ENCODE peak calls at places on chromosome 4, in four cellular contexts. One of them, this sample, is unnamed.

GRCh38 chr4:71449878-71450277 is 111.1 kb downstream of the SLC4A4 start:
- DNase-seq in K562: no peak
- DNase-seq in HEK293T: no peak
- DNase-seq in GM12878: no peak
- DNase-seq in this sample: no peak

GRCh38 chr4:183171484-183172267 is 72.6 kb downstream of the WWC2 start:
- DNase-seq in K562: no peak
- DNase-seq in HEK293T: no peak
- DNase-seq in GM12878: no peak
- DNase-seq in this sample: peak

GRCh38 chr4:140152760-140153418 is 1.1 kb downstream of the MAML3 start:
- DNase-seq in K562: peak
- DNase-seq in HEK293T: peak
- DNase-seq in GM12878: no peak
- DNase-seq in this sample: no peak

GRCh38 chr4:73816814-73817213 is 19.7 kb upstream of the CXCL6 start:
- DNase-seq in K562: no peak
- DNase-seq in HEK293T: no peak
- DNase-seq in GM12878: no peak
- DNase-seq in this sample: no peak

GRCh38 chr4:15920723-15921591 is 17.6 kb downstream of the FGFBP1 start:
- DNase-seq in K562: no peak
- DNase-seq in HEK293T: no peak
- DNase-seq in GM12878: no peak
- DNase-seq in this sample: no peak

GRCh38 chr4:96016615-96017299 is 176.9 kb downstream of the PDHA2 start:
- DNase-seq in K562: no peak
- DNase-seq in HEK293T: no peak
- DNase-seq in GM12878: no peak
- DNase-seq in this sample: no peak

GRCh38 chr4:37481547-37482129 is 204.5 kb downstream of the RELL1 start:
- DNase-seq in K562: no peak
- DNase-seq in HEK293T: no peak
- DNase-seq in GM12878: no peak
- DNase-seq in this sample: no peak

GRCh38 chr4:2249526-2249991 is 7.6 kb upstream of the HAUS3 start:
- DNase-seq in K562: no peak
- DNase-seq in HEK293T: no peak
- DNase-seq in GM12878: no peak
- DNase-seq in this sample: no peak

GRCh38 chr4:1403177-1403583 is 3.1 kb downstream of the NKX1-1 start:
- DNase-seq in K562: no peak
- DNase-seq in HEK293T: no peak
- DNase-seq in GM12878: no peak
- DNase-seq in this sample: no peak

GRCh38 chr4:5976431-5976830 is 41.8 kb downstream of the C4orf50 start:
- DNase-seq in K562: no peak
- DNase-seq in HEK293T: no peak
- DNase-seq in GM12878: no peak
- DNase-seq in this sample: no peak

GRCh38 chr4:38149472-38149871 is 189.3 kb downstream of the PTTG2 start:
- DNase-seq in K562: no peak
- DNase-seq in HEK293T: no peak
- DNase-seq in GM12878: no peak
- DNase-seq in this sample: no peak

GRCh38 chr4:8737601-8738279 is 133.9 kb downstream of the HMX1 start:
- DNase-seq in K562: no peak
- DNase-seq in HEK293T: no peak
- DNase-seq in GM12878: no peak
- DNase-seq in this sample: no peak

GRCh38 chr4:138689593-138689992 is 326.0 kb upstream of the NOCT start:
- DNase-seq in K562: no peak
- DNase-seq in HEK293T: no peak
- DNase-seq in GM12878: no peak
- DNase-seq in this sample: no peak

GRCh38 chr4:178165909-178166308 is 723.7 kb upstream of the AGA start:
- DNase-seq in K562: no peak
- DNase-seq in HEK293T: no peak
- DNase-seq in GM12878: no peak
- DNase-seq in this sample: no peak

GRCh38 chr4:54657556-54658313 is at the start of gene KIT:
- DNase-seq in K562: peak
- DNase-seq in HEK293T: peak
- DNase-seq in GM12878: no peak
- DNase-seq in this sample: no peak

GRCh38 chr4:183362916-183363542 is 40.8 kb upstream of the CLDN24 start:
- DNase-seq in K562: no peak
- DNase-seq in HEK293T: no peak
- DNase-seq in GM12878: no peak
- DNase-seq in this sample: peak

GRCh38 chr4:9867746-9868425 is 86.5 kb downstream of the DRD5 start:
- DNase-seq in K562: no peak
- DNase-seq in HEK293T: no peak
- DNase-seq in GM12878: no peak
- DNase-seq in this sample: no peak

GRCh38 chr4:119471259-119471658 is 149.3 kb upstream of the FABP2 start:
- DNase-seq in K562: peak
- DNase-seq in HEK293T: no peak
- DNase-seq in GM12878: no peak
- DNase-seq in this sample: no peak

GRCh38 chr4:4415806-4416805 is 29.2 kb downstream of the NSG1 start:
- DNase-seq in K562: no peak
- DNase-seq in HEK293T: no peak
- DNase-seq in GM12878: no peak
- DNase-seq in this sample: no peak

DNA sequence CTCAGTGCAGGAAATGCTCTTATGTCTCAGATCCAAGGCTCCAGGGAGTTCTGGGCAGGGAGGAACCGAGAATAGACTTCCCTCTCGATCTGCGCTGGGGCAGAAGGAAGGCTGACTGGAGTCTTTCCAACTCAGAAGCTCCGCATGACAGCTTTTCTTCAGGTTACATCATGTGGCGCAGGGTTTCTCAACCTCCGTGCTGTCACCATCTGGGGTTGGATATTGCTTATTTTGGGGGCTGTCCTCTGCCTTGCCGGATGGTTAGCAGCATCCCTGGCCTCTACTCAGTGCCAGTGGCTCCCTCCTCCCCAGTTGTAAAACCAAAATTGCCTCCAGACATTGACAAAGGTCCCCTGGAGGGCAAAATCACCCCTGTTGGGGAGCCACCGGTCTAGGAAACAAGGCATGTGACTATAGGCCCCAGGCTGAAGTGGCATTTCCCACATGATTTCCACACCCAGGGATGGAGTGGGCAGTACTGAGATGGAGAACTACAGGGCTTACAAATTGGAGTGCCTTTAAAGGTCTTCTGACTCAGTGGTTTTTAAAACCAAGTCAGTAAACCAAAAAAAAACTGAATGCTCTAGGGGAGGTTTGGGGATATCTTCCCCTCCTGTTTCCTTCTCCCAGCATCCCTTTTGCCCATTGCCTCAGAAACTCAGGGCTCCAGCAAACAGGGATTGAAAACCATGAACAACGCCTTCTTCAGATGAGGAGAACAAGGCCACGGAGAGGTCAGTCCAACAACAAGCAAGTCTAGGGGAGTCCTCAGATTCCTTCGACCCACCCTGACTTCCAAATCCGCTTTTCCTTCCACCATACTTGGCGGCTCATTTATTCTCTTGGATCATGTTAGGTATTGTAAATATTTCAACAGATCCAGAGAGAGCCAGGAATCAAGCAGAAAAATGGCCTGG is 21.6 kb downstream of the REELD1 start:
- DNase-seq in K562: no peak
- DNase-seq in HEK293T: no peak
- DNase-seq in GM12878: no peak
- DNase-seq in this sample: no peak
- TF ChIP-seq TARDBP in K562: no peak
- TF ChIP-seq TARDBP in HEK293T: no peak
- TF ChIP-seq TARDBP in GM12878: no peak
- TF ChIP-seq TARDBP in this sample: no peak

DNA sequence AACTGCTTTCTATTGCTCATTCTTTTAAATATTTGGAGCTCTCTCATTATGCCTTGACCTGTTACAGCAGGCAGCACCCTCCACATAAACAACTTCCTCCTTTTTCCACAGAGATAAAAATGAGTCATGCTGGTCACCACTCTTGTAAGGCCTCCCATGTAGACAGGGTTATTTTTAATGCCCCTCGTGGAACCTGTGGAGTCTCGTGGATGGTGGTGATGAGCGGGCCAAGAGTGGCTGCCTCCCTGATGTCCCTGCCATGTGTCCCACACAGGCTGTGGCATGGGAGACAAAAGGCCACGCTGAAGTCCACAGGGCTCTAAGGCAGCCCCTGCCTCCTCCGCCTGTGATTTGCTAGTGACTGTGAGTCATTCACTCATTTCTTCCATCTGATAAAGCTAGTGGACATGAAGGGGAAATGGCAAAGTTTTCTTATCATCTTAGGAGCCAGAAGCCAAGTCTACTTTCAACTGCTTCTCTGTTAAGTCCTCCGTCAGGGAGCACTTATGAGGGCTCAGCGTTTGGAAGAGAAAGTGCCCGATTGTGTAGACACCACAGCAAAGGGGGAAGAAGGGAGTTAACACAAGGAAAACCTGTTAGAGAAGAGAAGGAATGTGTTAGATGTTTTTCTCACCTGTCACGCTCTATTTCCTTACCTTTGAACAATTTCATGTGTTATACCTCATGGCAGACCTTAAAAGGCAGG is 121.6 kb upstream of the FAT1 start:
- DNase-seq in K562: peak
- DNase-seq in HEK293T: no peak
- DNase-seq in GM12878: no peak
- DNase-seq in this sample: peak
- TF ChIP-seq TARDBP in K562: peak
- TF ChIP-seq TARDBP in HEK293T: no peak
- TF ChIP-seq TARDBP in GM12878: no peak
- TF ChIP-seq TARDBP in this sample: no peak

GRCh38 chr4:167688660-167689142 is 403.6 kb upstream of the ANXA10 start:
- DNase-seq in K562: no peak
- DNase-seq in HEK293T: peak
- DNase-seq in GM12878: no peak
- DNase-seq in this sample: no peak
- TF ChIP-seq TARDBP in K562: no peak
- TF ChIP-seq TARDBP in HEK293T: no peak
- TF ChIP-seq TARDBP in GM12878: no peak
- TF ChIP-seq TARDBP in this sample: no peak

GRCh38 chr4:17690898-17691297 is 76.5 kb downstream of the MED28 start:
- DNase-seq in K562: no peak
- DNase-seq in HEK293T: no peak
- DNase-seq in GM12878: no peak
- DNase-seq in this sample: peak
- TF ChIP-seq TARDBP in K562: no peak
- TF ChIP-seq TARDBP in HEK293T: no peak
- TF ChIP-seq TARDBP in GM12878: no peak
- TF ChIP-seq TARDBP in this sample: no peak

DNA sequence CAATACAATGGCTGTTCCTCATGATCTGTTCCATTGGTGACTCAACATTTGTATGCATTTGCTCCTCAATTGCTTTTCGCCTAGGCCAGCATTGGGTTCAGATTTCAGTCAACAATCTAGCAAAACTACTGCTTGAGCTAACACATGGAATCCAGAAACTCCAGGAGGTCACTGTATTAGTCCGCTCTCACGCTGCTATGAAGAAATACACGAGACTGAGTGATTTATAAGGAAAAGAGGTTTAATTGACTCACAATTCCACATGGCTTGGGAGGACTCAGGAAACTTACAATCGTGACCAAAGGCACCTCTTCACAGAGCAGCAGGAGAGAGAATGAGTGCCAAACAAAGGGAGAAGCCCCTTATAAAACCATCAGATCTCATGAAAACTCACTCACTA is 67.1 kb downstream of the RXFP1 start:
- DNase-seq in K562: no peak
- DNase-seq in HEK293T: no peak
- DNase-seq in GM12878: no peak
- DNase-seq in this sample: no peak
- TF ChIP-seq TARDBP in K562: no peak
- TF ChIP-seq TARDBP in HEK293T: no peak
- TF ChIP-seq TARDBP in GM12878: no peak
- TF ChIP-seq TARDBP in this sample: no peak

GRCh38 chr4:111435986-111436744 is 709.1 kb upstream of the FAM241A start:
- DNase-seq in K562: no peak
- DNase-seq in HEK293T: no peak
- DNase-seq in GM12878: no peak
- DNase-seq in this sample: no peak
- TF ChIP-seq TARDBP in K562: no peak
- TF ChIP-seq TARDBP in HEK293T: no peak
- TF ChIP-seq TARDBP in GM12878: no peak
- TF ChIP-seq TARDBP in this sample: no peak

GRCh38 chr4:145766273-145766672 is 86.3 kb downstream of the C4orf51 start:
- DNase-seq in K562: no peak
- DNase-seq in HEK293T: no peak
- DNase-seq in GM12878: no peak
- DNase-seq in this sample: no peak
- TF ChIP-seq TARDBP in K562: no peak
- TF ChIP-seq TARDBP in HEK293T: no peak
- TF ChIP-seq TARDBP in GM12878: no peak
- TF ChIP-seq TARDBP in this sample: no peak

This sample was measured in HepG2.